ENCODE peak calls at places on chromosomes 5 and 9, in eight cellular contexts. One of them, this sample, is unnamed.

GRCh38 chr5:20109326-20109725 is 121.3 kb upstream of the CDH18 start:
- DNase-seq in sigmoid colon: no peak
- DNase-seq in GM23338: peak; percentile 21
- DNase-seq in prostate gland: no peak
- DNase-seq in stomach: no peak
- DNase-seq in H1: no peak
- DNase-seq in suprapubic skin: no peak
- DNase-seq in breast epithelium: peak; percentile 53
- DNase-seq in this sample: no peak

GRCh38 chr9:136623016-136623848 is 39.5 kb upstream of the EGFL7 start:
- DNase-seq in sigmoid colon: no peak
- DNase-seq in GM23338: no peak
- DNase-seq in prostate gland: no peak
- DNase-seq in stomach: no peak
- DNase-seq in H1: peak; percentile 43
- DNase-seq in suprapubic skin: no peak
- DNase-seq in breast epithelium: no peak
- DNase-seq in this sample: no peak

GRCh38 chr5:132012385-132013005 is 1.0 kb upstream of the ACSL6 start:
- DNase-seq in sigmoid colon: peak; percentile 49
- DNase-seq in GM23338: peak; percentile 88
- DNase-seq in prostate gland: no peak
- DNase-seq in stomach: peak; percentile 24
- DNase-seq in H1: peak; percentile 88
- DNase-seq in suprapubic skin: peak; percentile 32
- DNase-seq in breast epithelium: peak; percentile 62
- DNase-seq in this sample: no peak

GRCh38 chr5:28766565-28767158 is 1728.3 kb upstream of the CDH9 start:
- DNase-seq in sigmoid colon: no peak
- DNase-seq in GM23338: peak; percentile 56
- DNase-seq in prostate gland: no peak
- DNase-seq in stomach: no peak
- DNase-seq in H1: no peak
- DNase-seq in suprapubic skin: no peak
- DNase-seq in breast epithelium: no peak
- DNase-seq in this sample: no peak

GRCh38 chr5:131209506-131210191 is 38.9 kb downstream of the LYRM7 start:
- DNase-seq in sigmoid colon: no peak
- DNase-seq in GM23338: peak; percentile 15
- DNase-seq in prostate gland: no peak
- DNase-seq in stomach: no peak
- DNase-seq in H1: no peak
- DNase-seq in suprapubic skin: no peak
- DNase-seq in breast epithelium: no peak
- DNase-seq in this sample: no peak

GRCh38 chr5:52476346-52476745 is 311.4 kb upstream of the ITGA1 start:
- DNase-seq in sigmoid colon: no peak
- DNase-seq in GM23338: no peak
- DNase-seq in prostate gland: no peak
- DNase-seq in stomach: no peak
- DNase-seq in H1: no peak
- DNase-seq in suprapubic skin: no peak
- DNase-seq in breast epithelium: no peak
- DNase-seq in this sample: no peak

GRCh38 chr5:131974956-131975726 is 29.7 kb upstream of the MEIKIN start:
- DNase-seq in sigmoid colon: no peak
- DNase-seq in GM23338: peak; percentile 36
- DNase-seq in prostate gland: no peak
- DNase-seq in stomach: no peak
- DNase-seq in H1: peak; percentile 63
- DNase-seq in suprapubic skin: no peak
- DNase-seq in breast epithelium: no peak
- DNase-seq in this sample: peak; percentile 66

GRCh38 chr5:159184858-159185381 is 24.4 kb downstream of the RNF145 start:
- DNase-seq in sigmoid colon: no peak
- DNase-seq in GM23338: no peak
- DNase-seq in prostate gland: no peak
- DNase-seq in stomach: no peak
- DNase-seq in H1: no peak
- DNase-seq in suprapubic skin: no peak
- DNase-seq in breast epithelium: no peak
- DNase-seq in this sample: no peak

GRCh38 chr9:134360897-134361296 is 34.6 kb downstream of the RXRA start:
- DNase-seq in sigmoid colon: no peak
- DNase-seq in GM23338: no peak
- DNase-seq in prostate gland: peak; percentile 91
- DNase-seq in stomach: peak; percentile 86
- DNase-seq in H1: no peak
- DNase-seq in suprapubic skin: no peak
- DNase-seq in breast epithelium: peak; percentile 84
- DNase-seq in this sample: no peak

GRCh38 chr9:111924281-111924680 is 27.7 kb downstream of the UGCG start:
- DNase-seq in sigmoid colon: no peak
- DNase-seq in GM23338: no peak
- DNase-seq in prostate gland: no peak
- DNase-seq in stomach: no peak
- DNase-seq in H1: no peak
- DNase-seq in suprapubic skin: no peak
- DNase-seq in breast epithelium: no peak
- DNase-seq in this sample: no peak

GRCh38 chr5:1239514-1240251 is 14.5 kb downstream of the SLC6A18 start:
- DNase-seq in sigmoid colon: no peak
- DNase-seq in GM23338: no peak
- DNase-seq in prostate gland: no peak
- DNase-seq in stomach: peak; percentile 32
- DNase-seq in H1: no peak
- DNase-seq in suprapubic skin: no peak
- DNase-seq in breast epithelium: no peak
- DNase-seq in this sample: no peak

GRCh38 chr5:153964201-153965101 is 74.3 kb downstream of the FAM114A2 start:
- DNase-seq in sigmoid colon: no peak
- DNase-seq in GM23338: peak; percentile 22
- DNase-seq in prostate gland: no peak
- DNase-seq in stomach: no peak
- DNase-seq in H1: peak; percentile 81
- DNase-seq in suprapubic skin: no peak
- DNase-seq in breast epithelium: no peak
- DNase-seq in this sample: no peak

GRCh38 chr5:31273631-31274378 is 80.3 kb downstream of the CDH6 start:
- DNase-seq in sigmoid colon: no peak
- DNase-seq in GM23338: no peak
- DNase-seq in prostate gland: no peak
- DNase-seq in stomach: no peak
- DNase-seq in H1: no peak
- DNase-seq in suprapubic skin: no peak
- DNase-seq in breast epithelium: no peak
- DNase-seq in this sample: no peak

GRCh38 chr5:56175465-56175864 is 57.7 kb downstream of the ANKRD55 start:
- DNase-seq in sigmoid colon: peak; percentile 85
- DNase-seq in GM23338: peak; percentile 62
- DNase-seq in prostate gland: no peak
- DNase-seq in stomach: no peak
- DNase-seq in H1: no peak
- DNase-seq in suprapubic skin: no peak
- DNase-seq in breast epithelium: no peak
- DNase-seq in this sample: no peak

GRCh38 chr9:130933114-130934046 is 5.7 kb downstream of the FIBCD1 start:
- DNase-seq in sigmoid colon: no peak
- DNase-seq in GM23338: peak; percentile 55
- DNase-seq in prostate gland: no peak
- DNase-seq in stomach: no peak
- DNase-seq in H1: peak; percentile 62
- DNase-seq in suprapubic skin: no peak
- DNase-seq in breast epithelium: no peak
- DNase-seq in this sample: no peak

GRCh38 chr9:133430244-133430643 is 8.1 kb downstream of the ADAMTS13 start:
- DNase-seq in sigmoid colon: no peak
- DNase-seq in GM23338: no peak
- DNase-seq in prostate gland: no peak
- DNase-seq in stomach: no peak
- DNase-seq in H1: no peak
- DNase-seq in suprapubic skin: no peak
- DNase-seq in breast epithelium: no peak
- DNase-seq in this sample: no peak

GRCh38 chr9:135976531-135976930 is 15.4 kb upstream of the UBAC1 start:
- DNase-seq in sigmoid colon: no peak
- DNase-seq in GM23338: no peak
- DNase-seq in prostate gland: no peak
- DNase-seq in stomach: no peak
- DNase-seq in H1: no peak
- DNase-seq in suprapubic skin: no peak
- DNase-seq in breast epithelium: no peak
- DNase-seq in this sample: no peak

GRCh38 chr5:172622091-172623046 is 18.7 kb upstream of the NEURL1B start:
- DNase-seq in sigmoid colon: no peak
- DNase-seq in GM23338: peak; percentile 66
- DNase-seq in prostate gland: no peak
- DNase-seq in stomach: no peak
- DNase-seq in H1: no peak
- DNase-seq in suprapubic skin: peak; percentile 42
- DNase-seq in breast epithelium: peak; percentile 35
- DNase-seq in this sample: no peak

GRCh38 chr5:134967607-134968006 is at the start of gene CATSPER3:
- DNase-seq in sigmoid colon: no peak
- DNase-seq in GM23338: no peak
- DNase-seq in prostate gland: no peak
- DNase-seq in stomach: no peak
- DNase-seq in H1: no peak
- DNase-seq in suprapubic skin: no peak
- DNase-seq in breast epithelium: no peak
- DNase-seq in this sample: no peak

GRCh38 chr5:81021486-81021885 is 61.3 kb downstream of the RASGRF2 start:
- DNase-seq in sigmoid colon: no peak
- DNase-seq in GM23338: no peak
- DNase-seq in prostate gland: no peak
- DNase-seq in stomach: no peak
- DNase-seq in H1: no peak
- DNase-seq in suprapubic skin: no peak
- DNase-seq in breast epithelium: no peak
- DNase-seq in this sample: no peak
- H3K4me1 ChIP-seq in sigmoid colon: peaks cover 7% of the 10 kb centered on the region
- H3K4me1 ChIP-seq in GM23338: no peaks in the 10 kb centered on the region
- H3K4me1 ChIP-seq in prostate gland: no peaks in the 10 kb centered on the region
- H3K4me1 ChIP-seq in stomach: no peaks in the 10 kb centered on the region
- H3K4me1 ChIP-seq in H1: no peaks in the 10 kb centered on the region
- H3K4me1 ChIP-seq in suprapubic skin: no peaks in the 10 kb centered on the region
- H3K4me1 ChIP-seq in breast epithelium: no peaks in the 10 kb centered on the region
- H3K4me1 ChIP-seq in this sample: no peaks in the 10 kb centered on the region

DNA sequence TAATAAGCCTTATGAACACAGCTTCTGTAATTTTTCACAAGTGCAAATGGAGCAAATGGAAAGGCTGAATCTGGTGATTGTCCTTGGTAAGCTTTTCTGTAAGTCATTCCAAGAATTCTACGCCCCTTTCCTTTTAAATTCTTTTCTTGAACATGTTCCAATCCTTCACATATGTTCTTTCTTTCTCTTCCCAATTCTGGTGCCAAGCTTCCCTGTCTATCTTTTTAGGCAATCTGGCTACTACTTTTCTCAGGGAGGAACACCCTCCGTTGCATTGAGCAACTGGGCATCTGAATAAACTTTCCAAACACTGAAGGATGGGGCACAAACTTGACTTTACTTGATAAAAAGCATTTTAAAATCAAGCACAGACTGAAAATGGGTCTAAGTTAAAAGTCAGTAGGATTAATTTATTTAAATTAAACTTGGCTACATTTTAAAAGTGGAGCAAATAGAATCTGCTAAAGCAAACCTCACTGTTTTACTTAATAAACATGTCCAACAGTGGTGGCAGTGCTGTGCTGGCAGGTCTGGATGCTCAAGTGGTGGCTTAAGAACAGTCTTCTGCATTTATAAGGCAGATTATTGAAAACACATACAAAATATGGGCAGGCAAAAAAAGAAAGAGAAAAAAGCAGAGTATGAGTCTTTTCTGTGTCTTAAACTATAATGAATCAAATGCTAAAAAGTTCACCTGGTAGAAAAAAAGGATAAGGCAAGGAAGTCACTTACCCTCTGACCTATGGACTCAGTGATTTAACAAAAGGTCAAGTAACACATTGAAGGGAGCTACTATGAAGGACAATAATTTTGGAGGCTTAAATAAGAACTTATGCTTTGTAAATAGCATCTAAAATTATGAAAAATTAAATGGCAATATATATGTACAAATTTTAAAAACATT is 5.4 kb downstream of the ELL2 start:
- DNase-seq in sigmoid colon: no peak
- DNase-seq in GM23338: no peak
- DNase-seq in prostate gland: peak; percentile 28
- DNase-seq in stomach: no peak
- DNase-seq in H1: no peak
- DNase-seq in suprapubic skin: no peak
- DNase-seq in breast epithelium: no peak
- DNase-seq in this sample: no peak
- TF ChIP-seq POLR2AphosphoS5 in sigmoid colon: no peak
- TF ChIP-seq POLR2AphosphoS5 in GM23338: no peak
- TF ChIP-seq POLR2AphosphoS5 in prostate gland: peak; percentile 40
- TF ChIP-seq POLR2AphosphoS5 in stomach: no peak
- TF ChIP-seq POLR2AphosphoS5 in H1: no peak
- TF ChIP-seq POLR2AphosphoS5 in suprapubic skin: no peak
- TF ChIP-seq POLR2AphosphoS5 in breast epithelium: no peak
- TF ChIP-seq POLR2AphosphoS5 in this sample: no peak

GRCh38 chr5:149445343-149445738 is 66.2 kb upstream of the IL17B start:
- DNase-seq in sigmoid colon: no peak
- DNase-seq in GM23338: no peak
- DNase-seq in prostate gland: no peak
- DNase-seq in stomach: no peak
- DNase-seq in H1: no peak
- DNase-seq in suprapubic skin: no peak
- DNase-seq in breast epithelium: no peak
- DNase-seq in this sample: no peak

GRCh38 chr5:149450199-149450598 is 71.1 kb upstream of the IL17B start:
- DNase-seq in sigmoid colon: peak; percentile 93
- DNase-seq in GM23338: no peak
- DNase-seq in prostate gland: peak; percentile 49
- DNase-seq in stomach: peak; percentile 74
- DNase-seq in H1: no peak
- DNase-seq in suprapubic skin: no peak
- DNase-seq in breast epithelium: peak; percentile 71
- DNase-seq in this sample: no peak

GRCh38 chr5:149448831-149449714 is 70.0 kb upstream of the IL17B start:
- DNase-seq in sigmoid colon: no peak
- DNase-seq in GM23338: peak; percentile 77
- DNase-seq in prostate gland: no peak
- DNase-seq in stomach: no peak
- DNase-seq in H1: no peak
- DNase-seq in suprapubic skin: no peak
- DNase-seq in breast epithelium: no peak
- DNase-seq in this sample: no peak

GRCh38 chr5:149445739-149446369 is 66.8 kb upstream of the IL17B start:
- DNase-seq in sigmoid colon: peak; percentile 94
- DNase-seq in GM23338: no peak
- DNase-seq in prostate gland: no peak
- DNase-seq in stomach: no peak
- DNase-seq in H1: no peak
- DNase-seq in suprapubic skin: no peak
- DNase-seq in breast epithelium: no peak
- DNase-seq in this sample: no peak

GRCh38 chr5:149447373-149448367 is 68.6 kb upstream of the IL17B start:
- DNase-seq in sigmoid colon: no peak
- DNase-seq in GM23338: no peak
- DNase-seq in prostate gland: no peak
- DNase-seq in stomach: no peak
- DNase-seq in H1: no peak
- DNase-seq in suprapubic skin: no peak
- DNase-seq in breast epithelium: no peak
- DNase-seq in this sample: no peak
- H3K4me1 ChIP-seq in sigmoid colon: peaks cover 95% of the 10 kb centered on the region
- H3K4me1 ChIP-seq in GM23338: peaks cover 11% of the 10 kb centered on the region
- H3K4me1 ChIP-seq in prostate gland: peaks cover 7% of the 10 kb centered on the region
- H3K4me1 ChIP-seq in stomach: peaks cover 62% of the 10 kb centered on the region
- H3K4me1 ChIP-seq in H1: peaks cover 10% of the 10 kb centered on the region
- H3K4me1 ChIP-seq in suprapubic skin: peaks cover 57% of the 10 kb centered on the region
- H3K4me1 ChIP-seq in breast epithelium: peaks cover 16% of the 10 kb centered on the region
- H3K4me1 ChIP-seq in this sample: peaks cover 98% of the 10 kb centered on the region

GRCh38 chr9:19495186-19496028 is 86.6 kb downstream of the ACER2 start:
- DNase-seq in sigmoid colon: no peak
- DNase-seq in GM23338: peak; percentile 26
- DNase-seq in prostate gland: no peak
- DNase-seq in stomach: no peak
- DNase-seq in H1: no peak
- DNase-seq in suprapubic skin: no peak
- DNase-seq in breast epithelium: no peak
- DNase-seq in this sample: peak; percentile 90
- TF ChIP-seq POLR2AphosphoS5 in sigmoid colon: no peak
- TF ChIP-seq POLR2AphosphoS5 in GM23338: no peak
- TF ChIP-seq POLR2AphosphoS5 in prostate gland: no peak
- TF ChIP-seq POLR2AphosphoS5 in stomach: no peak
- TF ChIP-seq POLR2AphosphoS5 in H1: no peak
- TF ChIP-seq POLR2AphosphoS5 in suprapubic skin: no peak
- TF ChIP-seq POLR2AphosphoS5 in breast epithelium: no peak
- TF ChIP-seq POLR2AphosphoS5 in this sample: no peak

This sample was measured in esophagus muscularis mucosa.